ENCODE peak calls at places on chromosomes 5 and 9, in five cellular contexts. I is fibroblast of mammary gland, A is fibroblast of lung, L is heart right ventricle, Q is spleen. B is an unnamed sample.

GRCh38 chr5:10600629-10601245 is 36.9 kb downstream of the ANKRD33B start:
- DNase-seq in I (peak), A (no peak), Q (no peak), L (no peak), B (no peak)

GRCh38 chr9:126491256-126491879 is 122.4 kb upstream of the LMX1B start:
- DNase-seq in Q (peak), A (peak), I (peak), L (peak), B (no peak)

GRCh38 chr5:110916373-110917049 is 155.0 kb upstream of the TSLP start:
- DNase-seq in A (peak), Q (no peak), I (peak), L (no peak), B (peak)

GRCh38 chr5:133756756-133757155 is 144.4 kb upstream of the FSTL4 start:
- DNase-seq in Q (no peak), I (no peak), L (no peak), A (no peak), B (no peak)

GRCh38 chr5:150513375-150514309 is 5.7 kb downstream of the NDST1 start:
- DNase-seq in I (peak), L (no peak), A (peak), Q (no peak), B (peak)

GRCh38 chr5:107958861-107959260 is 288.1 kb upstream of the EFNA5 start:
- DNase-seq in L (no peak), I (no peak), Q (no peak), A (no peak), B (no peak)

GRCh38 chr5:150469718-150470470 is 20.4 kb upstream of the RPS14 start:
- DNase-seq in I (peak), Q (no peak), L (no peak), A (peak), B (peak)

GRCh38 chr5:82174128-82174918 is 103.8 kb downstream of the RPS23 start:
- DNase-seq in I (peak), L (peak), A (peak), Q (peak), B (peak)

GRCh38 chr9:137387034-137387890 is 35.7 kb downstream of the EXD3 start:
- DNase-seq in I (no peak), Q (no peak), A (no peak), L (no peak), B (no peak)

GRCh38 chr9:2257530-2257929 is 242.4 kb downstream of the SMARCA2 start:
- DNase-seq in I (no peak), Q (no peak), A (no peak), L (no peak), B (no peak)

GRCh38 chr9:115367780-115368179 is 249.8 kb upstream of the TNC start:
- DNase-seq in Q (no peak), I (peak), L (no peak), A (peak), B (no peak)

GRCh38 chr5:73948289-73948688 is 322.3 kb downstream of the ARHGEF28 start:
- DNase-seq in L (no peak), Q (no peak), A (no peak), I (peak), B (no peak)
- H3K4me3 ChIP-seq in L (no peak), Q (no peak), A (no peak), I (no peak), B (no peak)

DNA sequence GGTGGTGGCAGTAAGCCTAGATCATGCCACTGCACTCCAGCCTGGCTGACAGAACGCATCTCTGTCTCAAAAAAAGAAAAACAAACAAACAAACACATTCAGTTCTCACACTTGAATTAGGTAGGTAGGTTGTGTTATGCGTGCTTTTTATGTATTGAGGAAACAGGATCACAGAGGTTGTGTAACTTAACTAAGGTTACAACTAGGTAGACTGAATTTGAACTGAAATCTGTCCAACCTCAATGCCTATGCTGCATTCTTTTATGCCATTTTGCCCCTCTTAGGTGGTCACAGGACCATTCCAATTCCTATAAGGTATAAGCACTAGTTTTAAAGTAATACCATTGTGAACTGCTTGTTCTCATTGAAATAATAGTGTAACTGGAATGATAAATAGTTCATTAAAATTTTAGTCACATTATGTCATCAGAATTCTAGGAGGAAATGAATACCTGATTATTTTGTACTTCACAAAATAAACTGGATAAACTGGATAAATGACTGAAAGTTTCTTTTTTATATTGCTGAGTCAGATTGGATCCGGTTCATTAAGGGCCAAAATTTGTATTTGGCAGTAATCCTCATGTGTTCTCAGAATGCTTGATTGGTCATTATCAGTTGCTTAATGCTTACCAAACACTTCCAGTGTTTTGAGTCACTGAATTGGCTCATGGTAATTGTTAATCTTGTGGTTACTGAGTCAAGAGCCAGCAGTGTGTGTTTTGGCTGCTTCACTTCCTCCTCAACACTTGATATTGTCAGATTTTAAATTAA is 7.1 kb downstream of the UBAP1 start:
- DNase-seq in I (peak), L (peak), Q (no peak), A (peak), B (peak)
- H3K4me3 ChIP-seq in I (no peak), L (no peak), Q (no peak), A (no peak), B (no peak)

DNA sequence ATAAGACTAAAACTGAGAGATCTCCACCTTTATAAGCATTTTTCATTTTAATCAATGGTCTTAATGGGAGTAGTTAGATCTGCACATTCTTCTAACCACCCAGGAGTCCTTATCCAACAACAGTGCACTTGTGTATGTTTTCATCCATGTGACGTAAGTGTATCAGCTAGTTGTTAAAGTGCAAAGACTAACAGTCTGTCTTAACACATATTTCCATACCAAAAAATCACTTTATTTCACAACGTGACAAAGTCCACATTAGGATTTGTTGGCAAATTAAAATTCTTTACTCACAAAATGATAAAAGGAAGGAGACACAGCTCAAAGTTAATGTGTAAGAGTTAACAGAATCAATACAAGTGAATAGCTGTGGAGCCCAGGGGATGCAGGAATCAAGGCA is 1.9 kb upstream of the SMC2 start:
- DNase-seq in I (no peak), L (no peak), Q (no peak), A (no peak), B (no peak)
- H3K4me3 ChIP-seq in I (no peak), L (no peak), Q (no peak), A (peak), B (no peak)

DNA sequence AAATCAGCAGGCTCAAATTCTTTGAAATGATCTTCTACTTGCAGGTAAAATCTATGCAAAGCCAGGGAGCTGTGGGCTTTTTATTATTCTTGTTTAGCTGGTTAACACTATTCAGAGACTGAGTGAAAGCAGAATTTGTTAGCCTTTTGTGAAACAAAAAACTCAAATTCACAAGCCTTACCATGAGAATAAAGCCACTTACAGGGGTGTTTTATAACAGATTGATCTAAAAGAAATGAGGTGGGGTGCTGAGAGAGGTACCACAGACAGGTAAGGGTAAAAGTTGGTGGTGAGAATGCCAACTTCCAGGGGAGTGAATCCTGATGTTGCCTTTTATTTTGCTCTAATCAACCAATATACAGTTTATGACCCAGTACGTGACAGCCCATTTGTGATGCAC is 1585.6 kb downstream of the EFNA5 start:
- DNase-seq in A (no peak), Q (no peak), I (no peak), L (no peak), B (no peak)
- H3K4me3 ChIP-seq in A (no peak), Q (no peak), I (no peak), L (no peak), B (no peak)

GRCh38 chr5:115599502-115599901 is 2.8 kb downstream of the TICAM2 start:
- DNase-seq in I (peak), A (peak), Q (peak), L (no peak), B (no peak)

GRCh38 chr5:115602585-115603125 is 376 bp upstream of the TICAM2 start:
- DNase-seq in I (no peak), Q (no peak), A (no peak), L (no peak), B (no peak)

GRCh38 chr5:115601709-115602584 is at the start of gene TICAM2:
- DNase-seq in I (peak), L (peak), Q (peak), A (peak), B (peak)

GRCh38 chr5:115599924-115600323 is 2.4 kb downstream of the TICAM2 start:
- DNase-seq in A (no peak), Q (no peak), I (no peak), L (no peak), B (no peak)

GRCh38 chr5:115600771-115601170 is 1.5 kb downstream of the TICAM2 start:
- DNase-seq in I (peak), Q (no peak), A (peak), L (no peak), B (no peak)
- H3K4me3 ChIP-seq in I (peak), Q (no peak), A (peak), L (no peak), B (peak)

GRCh38 chr9:79289856-79290255 is 281.9 kb upstream of the TLE4 start:
- DNase-seq in L (no peak), Q (no peak), I (no peak), A (no peak), B (no peak)
- H3K4me3 ChIP-seq in L (no peak), Q (no peak), I (no peak), A (no peak), B (no peak)

DNA sequence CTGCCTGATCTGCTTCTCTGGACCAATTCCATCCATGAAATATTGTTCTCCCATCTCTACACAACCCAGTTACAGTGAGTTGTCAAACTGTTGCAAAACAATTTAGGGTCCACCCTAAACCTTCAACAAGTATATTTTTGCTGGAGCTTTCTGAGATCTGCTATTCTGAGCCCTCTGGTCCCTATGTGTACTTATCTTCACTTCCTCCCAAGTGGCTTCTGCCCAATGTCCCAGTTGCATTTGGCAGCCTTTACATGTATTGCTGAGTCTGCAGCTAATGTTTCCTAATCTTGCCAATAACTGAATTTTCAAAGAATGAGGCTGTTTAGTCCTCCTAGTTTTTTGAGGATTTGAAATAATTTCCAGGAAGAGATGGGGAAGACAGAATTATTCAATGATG is 38.9 kb downstream of the AGTPBP1 start:
- DNase-seq in Q (no peak), I (peak), L (no peak), A (no peak), B (no peak)
- H3K4me3 ChIP-seq in Q (no peak), I (no peak), L (no peak), A (no peak), B (no peak)

GRCh38 chr5:128534729-128535128 is 3.3 kb downstream of the FBN2 start:
- DNase-seq in Q (no peak), L (peak), A (peak), I (peak), B (no peak)

GRCh38 chr5:128532776-128533175 is 5.3 kb downstream of the FBN2 start:
- DNase-seq in I (no peak), Q (no peak), L (no peak), A (no peak), B (no peak)

GRCh38 chr5:128535225-128535624 is 2.8 kb downstream of the FBN2 start:
- DNase-seq in L (no peak), I (no peak), A (no peak), Q (no peak), B (no peak)

GRCh38 chr5:128528126-128528525 is 9.9 kb downstream of the FBN2 start:
- DNase-seq in Q (no peak), A (no peak), I (no peak), L (no peak), B (no peak)

DNA sequence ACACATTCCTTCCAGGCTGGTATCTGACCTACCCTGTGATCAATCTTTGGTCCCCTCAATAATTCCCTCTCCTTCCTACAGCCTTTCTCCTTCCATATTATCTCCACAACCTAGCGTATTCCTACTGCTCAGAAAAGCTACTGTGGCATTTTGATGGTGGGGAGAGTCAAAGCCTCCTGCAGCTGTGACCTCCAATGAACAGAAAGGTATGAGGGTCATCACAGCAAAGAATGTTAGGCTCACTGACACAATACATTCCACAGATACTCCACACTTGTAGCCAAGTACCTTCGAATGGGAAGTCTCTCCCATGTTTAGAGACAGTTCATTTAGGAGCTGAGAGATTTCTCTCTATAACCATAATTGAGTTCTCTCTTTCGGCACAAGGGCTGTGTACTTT is 5.9 kb downstream of the FBN2 start:
- DNase-seq in L (no peak), I (no peak), A (no peak), Q (no peak), B (no peak)
- H3K4me3 ChIP-seq in L (no peak), I (no peak), A (no peak), Q (no peak), B (no peak)

GRCh38 chr5:66358741-66359140 is 214.6 kb downstream of the SREK1 start:
- DNase-seq in A (no peak), Q (no peak), I (no peak), L (no peak), B (no peak)
- H3K4me3 ChIP-seq in A (no peak), Q (no peak), I (no peak), L (no peak), B (no peak)

GRCh38 chr9:127936347-127936852 is 1.3 kb downstream of the DPM2 start:
- DNase-seq in I (no peak), L (no peak), A (no peak), Q (no peak), B (no peak)
- H3K4me3 ChIP-seq in I (peak), L (peak), A (peak), Q (peak), B (peak)

B was measured in MG63.